ENCODE peak calls at places on chromosomes 6 and 20, in four cellular contexts. One of them, this sample, is unnamed.

GRCh38 chr20:39849664-39850063 is 839.4 kb downstream of the MAFB start:
- DNase-seq in CD14-positive monocyte: no peak
- DNase-seq in astrocyte of the spinal cord: peak; percentile 92
- DNase-seq in coronary artery: no peak
- DNase-seq in this sample: peak; percentile 91

GRCh38 chr20:32155017-32155965 is 45.8 kb downstream of the TM9SF4 start:
- DNase-seq in CD14-positive monocyte: peak; percentile 97
- DNase-seq in astrocyte of the spinal cord: peak; percentile 63
- DNase-seq in coronary artery: peak; percentile 86
- DNase-seq in this sample: no peak

GRCh38 chr6:118186676-118187567 is 279.9 kb downstream of the SLC35F1 start:
- DNase-seq in CD14-positive monocyte: no peak
- DNase-seq in astrocyte of the spinal cord: no peak
- DNase-seq in coronary artery: no peak
- DNase-seq in this sample: no peak

GRCh38 chr6:21616005-21616404 is 22.5 kb downstream of the SOX4 start:
- DNase-seq in CD14-positive monocyte: no peak
- DNase-seq in astrocyte of the spinal cord: no peak
- DNase-seq in coronary artery: no peak
- DNase-seq in this sample: no peak

GRCh38 chr6:88220493-88220892 is 54.3 kb upstream of the CNR1 start:
- DNase-seq in CD14-positive monocyte: no peak
- DNase-seq in astrocyte of the spinal cord: peak; percentile 19
- DNase-seq in coronary artery: no peak
- DNase-seq in this sample: no peak

GRCh38 chr6:87755697-87756671 is 54.0 kb upstream of the AKIRIN2 start:
- DNase-seq in CD14-positive monocyte: peak; percentile 50
- DNase-seq in astrocyte of the spinal cord: peak; percentile 60
- DNase-seq in coronary artery: no peak
- DNase-seq in this sample: no peak

GRCh38 chr20:33291830-33292355 is 8.9 kb downstream of the BPIFB1 start:
- DNase-seq in CD14-positive monocyte: no peak
- DNase-seq in astrocyte of the spinal cord: no peak
- DNase-seq in coronary artery: no peak
- DNase-seq in this sample: no peak

GRCh38 chr6:161406633-161407032 is 132.8 kb upstream of the AGPAT4 start:
- DNase-seq in CD14-positive monocyte: no peak
- DNase-seq in astrocyte of the spinal cord: peak; percentile 72
- DNase-seq in coronary artery: no peak
- DNase-seq in this sample: no peak

GRCh38 chr20:37945034-37945660 is 42.2 kb downstream of the VSTM2L start:
- DNase-seq in CD14-positive monocyte: no peak
- DNase-seq in astrocyte of the spinal cord: no peak
- DNase-seq in coronary artery: no peak
- DNase-seq in this sample: no peak

GRCh38 chr6:25066593-25066992 is 130.8 kb upstream of the RIPOR2 start:
- DNase-seq in CD14-positive monocyte: no peak
- DNase-seq in astrocyte of the spinal cord: no peak
- DNase-seq in coronary artery: no peak
- DNase-seq in this sample: no peak

GRCh38 chr6:42093582-42094329 is 43.4 kb downstream of the TAF8 start:
- DNase-seq in CD14-positive monocyte: no peak
- DNase-seq in astrocyte of the spinal cord: no peak
- DNase-seq in coronary artery: no peak
- DNase-seq in this sample: no peak

GRCh38 chr6:116615937-116616756 is at the start of gene RSPH4A:
- DNase-seq in CD14-positive monocyte: peak; percentile 58
- DNase-seq in astrocyte of the spinal cord: peak; percentile 96
- DNase-seq in coronary artery: peak; percentile 93
- DNase-seq in this sample: peak; percentile 95
- TF ChIP-seq CTCF in CD14-positive monocyte: no peak
- TF ChIP-seq CTCF in astrocyte of the spinal cord: peak; percentile 23
- TF ChIP-seq CTCF in coronary artery: no peak
- TF ChIP-seq CTCF in this sample: peak; percentile 20

GRCh38 chr6:145214570-145214969 is 520.8 kb downstream of the EPM2A start:
- DNase-seq in CD14-positive monocyte: no peak
- DNase-seq in astrocyte of the spinal cord: peak; percentile 53
- DNase-seq in coronary artery: no peak
- DNase-seq in this sample: no peak
- TF ChIP-seq CTCF in CD14-positive monocyte: peak; percentile 65
- TF ChIP-seq CTCF in astrocyte of the spinal cord: peak; percentile 46
- TF ChIP-seq CTCF in coronary artery: no peak
- TF ChIP-seq CTCF in this sample: peak; percentile 75

GRCh38 chr6:170575250-170575649 is 9.2 kb downstream of the PDCD2 start:
- DNase-seq in CD14-positive monocyte: no peak
- DNase-seq in astrocyte of the spinal cord: no peak
- DNase-seq in coronary artery: no peak
- DNase-seq in this sample: no peak
- TF ChIP-seq CTCF in CD14-positive monocyte: no peak
- TF ChIP-seq CTCF in astrocyte of the spinal cord: peak; percentile 38
- TF ChIP-seq CTCF in coronary artery: no peak
- TF ChIP-seq CTCF in this sample: peak; percentile 26

DNA sequence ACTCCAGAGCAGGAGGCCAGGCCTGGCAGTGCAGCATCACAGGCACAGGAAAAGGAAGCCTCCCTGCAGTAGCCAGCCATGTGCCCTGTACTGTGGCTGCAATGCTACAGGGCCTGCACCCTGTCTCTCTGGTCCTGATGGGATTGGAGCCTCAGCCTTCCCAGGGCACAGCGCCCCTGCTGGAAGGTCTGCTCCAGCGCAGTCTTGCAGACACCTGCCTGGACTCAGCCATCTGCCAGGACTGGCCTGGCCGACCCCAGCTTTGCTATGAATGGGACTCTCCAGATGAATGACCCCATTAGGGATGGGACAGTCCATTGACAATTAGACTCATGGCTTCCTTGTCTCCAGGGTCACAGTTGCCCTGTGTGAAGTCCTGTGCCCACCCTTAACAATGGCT is 251.6 kb downstream of the ERMARD start:
- DNase-seq in CD14-positive monocyte: no peak
- DNase-seq in astrocyte of the spinal cord: no peak
- DNase-seq in coronary artery: no peak
- DNase-seq in this sample: peak; percentile 82
- TF ChIP-seq CTCF in CD14-positive monocyte: no peak
- TF ChIP-seq CTCF in astrocyte of the spinal cord: no peak
- TF ChIP-seq CTCF in coronary artery: no peak
- TF ChIP-seq CTCF in this sample: no peak

GRCh38 chr6:131780600-131780999 is 27.2 kb upstream of the ENPP1 start:
- DNase-seq in CD14-positive monocyte: no peak
- DNase-seq in astrocyte of the spinal cord: no peak
- DNase-seq in coronary artery: no peak
- DNase-seq in this sample: no peak
- TF ChIP-seq CTCF in CD14-positive monocyte: no peak
- TF ChIP-seq CTCF in astrocyte of the spinal cord: no peak
- TF ChIP-seq CTCF in coronary artery: no peak
- TF ChIP-seq CTCF in this sample: no peak

GRCh38 chr6:167255918-167256553 is 35.1 kb upstream of the UNC93A start:
- DNase-seq in CD14-positive monocyte: no peak
- DNase-seq in astrocyte of the spinal cord: no peak
- DNase-seq in coronary artery: no peak
- DNase-seq in this sample: no peak
- TF ChIP-seq CTCF in CD14-positive monocyte: no peak
- TF ChIP-seq CTCF in astrocyte of the spinal cord: no peak
- TF ChIP-seq CTCF in coronary artery: no peak
- TF ChIP-seq CTCF in this sample: no peak